ENCODE peak calls at places on chromosomes 7 and 10, in seven cellular contexts. One of them, this sample, is unnamed.

GRCh38 chr7:88477957-88478356 is 171.3 kb upstream of the STEAP4 start:
- DNase-seq in NCI-H2081 treated with DMSO at 0.1 percent for 48 hours: no peak
- DNase-seq in myocyte: no peak
- DNase-seq in HS-27A: no peak
- DNase-seq in stimulated activated CD4-positive, alpha-beta T cell treated with anti-CD3 and anti-CD28 coated beads, TNF-alpha, amount 100 ng/mL, for 24 hours: no peak
- DNase-seq in T-helper 1 cell: no peak
- DNase-seq in HT1080: no peak
- DNase-seq in this sample: no peak

GRCh38 chr7:155439311-155440017 is 18.5 kb upstream of the EN2 start:
- DNase-seq in HT1080: no peak
- DNase-seq in myocyte: no peak
- DNase-seq in NCI-H2081 treated with DMSO at 0.1 percent for 48 hours: no peak
- DNase-seq in T-helper 1 cell: no peak
- DNase-seq in HS-27A: no peak
- DNase-seq in stimulated activated CD4-positive, alpha-beta T cell treated with anti-CD3 and anti-CD28 coated beads, TNF-alpha, amount 100 ng/mL, for 24 hours: no peak
- DNase-seq in this sample: no peak

GRCh38 chr10:26486985-26487850 is 49.1 kb downstream of the APBB1IP start:
- DNase-seq in myocyte: no peak
- DNase-seq in HT1080: peak
- DNase-seq in T-helper 1 cell: peak
- DNase-seq in stimulated activated CD4-positive, alpha-beta T cell treated with anti-CD3 and anti-CD28 coated beads, TNF-alpha, amount 100 ng/mL, for 24 hours: peak
- DNase-seq in NCI-H2081 treated with DMSO at 0.1 percent for 48 hours: no peak
- DNase-seq in HS-27A: peak
- DNase-seq in this sample: peak

GRCh38 chr10:87657370-87657769 is 2.3 kb upstream of the PAPSS2 start:
- DNase-seq in NCI-H2081 treated with DMSO at 0.1 percent for 48 hours: no peak
- DNase-seq in HS-27A: no peak
- DNase-seq in HT1080: peak
- DNase-seq in stimulated activated CD4-positive, alpha-beta T cell treated with anti-CD3 and anti-CD28 coated beads, TNF-alpha, amount 100 ng/mL, for 24 hours: no peak
- DNase-seq in T-helper 1 cell: no peak
- DNase-seq in myocyte: peak
- DNase-seq in this sample: no peak

GRCh38 chr10:77946084-77946483 is 19.5 kb upstream of the DLG5 start:
- DNase-seq in stimulated activated CD4-positive, alpha-beta T cell treated with anti-CD3 and anti-CD28 coated beads, TNF-alpha, amount 100 ng/mL, for 24 hours: no peak
- DNase-seq in NCI-H2081 treated with DMSO at 0.1 percent for 48 hours: no peak
- DNase-seq in T-helper 1 cell: no peak
- DNase-seq in myocyte: no peak
- DNase-seq in HT1080: peak
- DNase-seq in HS-27A: no peak
- DNase-seq in this sample: no peak

GRCh38 chr7:94182066-94182465 is 177.9 kb upstream of the BET1 start:
- DNase-seq in T-helper 1 cell: no peak
- DNase-seq in stimulated activated CD4-positive, alpha-beta T cell treated with anti-CD3 and anti-CD28 coated beads, TNF-alpha, amount 100 ng/mL, for 24 hours: no peak
- DNase-seq in HS-27A: no peak
- DNase-seq in myocyte: peak
- DNase-seq in HT1080: peak
- DNase-seq in NCI-H2081 treated with DMSO at 0.1 percent for 48 hours: no peak
- DNase-seq in this sample: no peak

GRCh38 chr10:30436200-30436599 is 2.2 kb downstream of the MAP3K8 start:
- DNase-seq in myocyte: peak
- DNase-seq in HT1080: no peak
- DNase-seq in NCI-H2081 treated with DMSO at 0.1 percent for 48 hours: no peak
- DNase-seq in HS-27A: no peak
- DNase-seq in T-helper 1 cell: peak
- DNase-seq in stimulated activated CD4-positive, alpha-beta T cell treated with anti-CD3 and anti-CD28 coated beads, TNF-alpha, amount 100 ng/mL, for 24 hours: no peak
- DNase-seq in this sample: no peak

GRCh38 chr10:114306116-114306973 is 67.3 kb downstream of the VWA2 start:
- DNase-seq in myocyte: peak
- DNase-seq in HT1080: peak
- DNase-seq in HS-27A: peak
- DNase-seq in NCI-H2081 treated with DMSO at 0.1 percent for 48 hours: no peak
- DNase-seq in T-helper 1 cell: no peak
- DNase-seq in stimulated activated CD4-positive, alpha-beta T cell treated with anti-CD3 and anti-CD28 coated beads, TNF-alpha, amount 100 ng/mL, for 24 hours: no peak
- DNase-seq in this sample: no peak

GRCh38 chr10:62690703-62691102 is 113.8 kb upstream of the ADO start:
- DNase-seq in T-helper 1 cell: no peak
- DNase-seq in NCI-H2081 treated with DMSO at 0.1 percent for 48 hours: no peak
- DNase-seq in HT1080: peak
- DNase-seq in HS-27A: no peak
- DNase-seq in myocyte: no peak
- DNase-seq in stimulated activated CD4-positive, alpha-beta T cell treated with anti-CD3 and anti-CD28 coated beads, TNF-alpha, amount 100 ng/mL, for 24 hours: no peak
- DNase-seq in this sample: no peak

GRCh38 chr7:131027287-131027773 is 293.3 kb upstream of the KLF14 start:
- DNase-seq in NCI-H2081 treated with DMSO at 0.1 percent for 48 hours: no peak
- DNase-seq in HT1080: no peak
- DNase-seq in T-helper 1 cell: peak
- DNase-seq in myocyte: peak
- DNase-seq in HS-27A: no peak
- DNase-seq in stimulated activated CD4-positive, alpha-beta T cell treated with anti-CD3 and anti-CD28 coated beads, TNF-alpha, amount 100 ng/mL, for 24 hours: no peak
- DNase-seq in this sample: no peak

GRCh38 chr10:135601-136464 is 578 bp downstream of the ZMYND11 start:
- DNase-seq in HT1080: no peak
- DNase-seq in stimulated activated CD4-positive, alpha-beta T cell treated with anti-CD3 and anti-CD28 coated beads, TNF-alpha, amount 100 ng/mL, for 24 hours: peak
- DNase-seq in myocyte: peak
- DNase-seq in T-helper 1 cell: peak
- DNase-seq in HS-27A: no peak
- DNase-seq in NCI-H2081 treated with DMSO at 0.1 percent for 48 hours: no peak
- DNase-seq in this sample: peak

GRCh38 chr7:106535234-106536026 is 125.5 kb downstream of the CCDC71L start:
- DNase-seq in myocyte: no peak
- DNase-seq in NCI-H2081 treated with DMSO at 0.1 percent for 48 hours: no peak
- DNase-seq in T-helper 1 cell: no peak
- DNase-seq in HS-27A: no peak
- DNase-seq in stimulated activated CD4-positive, alpha-beta T cell treated with anti-CD3 and anti-CD28 coated beads, TNF-alpha, amount 100 ng/mL, for 24 hours: no peak
- DNase-seq in HT1080: no peak
- DNase-seq in this sample: no peak

GRCh38 chr7:29360633-29361625 is 166.4 kb downstream of the CHN2 start:
- DNase-seq in HS-27A: no peak
- DNase-seq in HT1080: no peak
- DNase-seq in T-helper 1 cell: no peak
- DNase-seq in NCI-H2081 treated with DMSO at 0.1 percent for 48 hours: peak
- DNase-seq in myocyte: no peak
- DNase-seq in stimulated activated CD4-positive, alpha-beta T cell treated with anti-CD3 and anti-CD28 coated beads, TNF-alpha, amount 100 ng/mL, for 24 hours: no peak
- DNase-seq in this sample: no peak

GRCh38 chr10:113111900-113112853 is 162.1 kb downstream of the TCF7L2 start:
- DNase-seq in myocyte: no peak
- DNase-seq in HS-27A: no peak
- DNase-seq in stimulated activated CD4-positive, alpha-beta T cell treated with anti-CD3 and anti-CD28 coated beads, TNF-alpha, amount 100 ng/mL, for 24 hours: no peak
- DNase-seq in NCI-H2081 treated with DMSO at 0.1 percent for 48 hours: no peak
- DNase-seq in HT1080: no peak
- DNase-seq in T-helper 1 cell: no peak
- DNase-seq in this sample: no peak